ENCODE peak calls at places on chromosomes 12 and 14, in six cellular contexts. J is HepG2, N is GM12891, L is K562, Y is spleen, X is A549. K is an unnamed sample.
A peak's percentile ranks its signal among the peaks of the same experiment; 100 is the strongest.

GRCh38 chr14:61503167-61503801 is 181.9 kb downstream of the PRKCH start:
- DNase-seq in J (no peak), N (no peak), L (no peak), Y (no peak), X (no peak), K (no peak)

GRCh38 chr12:117857632-117858274 is 111.0 kb downstream of the KSR2 start:
- DNase-seq in J (peak; percentile 35), N (peak; percentile 56), L (peak; percentile 76), Y (no peak), X (peak; percentile 70), K (no peak)

GRCh38 chr14:67738740-67739504 is 37.2 kb downstream of the RDH12 start:
- DNase-seq in J (peak; percentile 94), N (no peak), L (peak; percentile 44), Y (no peak), X (peak; percentile 88), K (peak; percentile 67)

GRCh38 chr14:104307627-104308401 is 169.4 kb downstream of the KIF26A start:
- DNase-seq in J (no peak), N (no peak), L (no peak), Y (peak; percentile 54), X (no peak), K (no peak)

GRCh38 chr12:26746315-26746714 is 86.7 kb downstream of the ITPR2 start:
- DNase-seq in J (no peak), N (no peak), L (no peak), Y (no peak), X (peak; percentile 23), K (no peak)

GRCh38 chr14:24613241-24613640 is 3.8 kb upstream of the GZMH start:
- DNase-seq in J (no peak), N (no peak), L (no peak), Y (no peak), X (no peak), K (no peak)

GRCh38 chr14:77076118-77076631 is 21.9 kb upstream of the CIPC start:
- DNase-seq in J (peak; percentile 19), N (no peak), L (no peak), Y (no peak), X (no peak), K (peak; percentile 90)

GRCh38 chr14:64788706-64789105 is 84.5 kb downstream of the PLEKHG3 start:
- DNase-seq in J (no peak), N (no peak), L (no peak), Y (no peak), X (peak; percentile 46), K (no peak)

GRCh38 chr12:106585862-106586534 is 3.2 kb downstream of the RFX4 start:
- DNase-seq in J (no peak), N (peak; percentile 10), L (no peak), Y (no peak), X (no peak), K (no peak)

GRCh38 chr12:3644103-3644502 is 108.8 kb downstream of the CRACR2A start:
- DNase-seq in J (no peak), N (no peak), L (no peak), Y (no peak), X (no peak), K (no peak)

GRCh38 chr12:27865421-27865820 is 85.4 kb upstream of the MANSC4 start:
- DNase-seq in J (no peak), N (no peak), L (no peak), Y (no peak), X (no peak), K (no peak)

GRCh38 chr12:42473130-42473529 is 116.4 kb downstream of the PRICKLE1 start:
- DNase-seq in J (no peak), N (no peak), L (no peak), Y (no peak), X (no peak), K (no peak)

GRCh38 chr12:13887774-13888388 is 93.5 kb downstream of the GRIN2B start:
- DNase-seq in J (no peak), N (no peak), L (no peak), Y (no peak), X (no peak), K (no peak)

GRCh38 chr12:6204533-6205143 is 4.4 kb downstream of the CD9 start:
- DNase-seq in J (no peak), N (no peak), L (no peak), Y (no peak), X (no peak), K (no peak)

GRCh38 chr14:84458881-84459280 is 1071.1 kb upstream of the FLRT2 start:
- DNase-seq in J (no peak), N (no peak), L (no peak), Y (no peak), X (no peak), K (no peak)

GRCh38 chr12:49974231-49974675 is 1.5 kb downstream of the AQP6 start:
- DNase-seq in J (peak; percentile 58), N (no peak), L (peak; percentile 69), Y (peak; percentile 74), X (no peak), K (peak; percentile 67)

GRCh38 chr12:131959137-131959536 is 9.4 kb downstream of the EP400 start:
- DNase-seq in J (no peak), N (no peak), L (no peak), Y (no peak), X (no peak), K (no peak)

GRCh38 chr12:76206677-76207072 is 122.2 kb upstream of the NAP1L1 start:
- DNase-seq in J (no peak), N (no peak), L (no peak), Y (no peak), X (no peak), K (no peak)

GRCh38 chr12:31324845-31325523 is 966 bp downstream of the SINHCAF start:
- DNase-seq in J (no peak), N (peak; percentile 19), L (peak; percentile 43), Y (peak; percentile 92), X (peak; percentile 25), K (peak; percentile 59)

GRCh38 chr12:15717940-15718567 is 71.1 kb downstream of the EPS8 start:
- DNase-seq in J (no peak), N (no peak), L (no peak), Y (no peak), X (no peak), K (no peak)

GRCh38 chr12:31023271-31023724 is 50.4 kb upstream of the DDX11 start:
- DNase-seq in J (no peak), N (no peak), L (no peak), Y (no peak), X (no peak), K (no peak)

GRCh38 chr12:89733579-89734201 is 25.1 kb upstream of the ATP2B1 start:
- DNase-seq in J (no peak), N (no peak), L (no peak), Y (no peak), X (no peak), K (no peak)

GRCh38 chr12:57744777-57745484 is at the start of gene TSPAN31:
- DNase-seq in J (peak; percentile 97), N (peak; percentile 80), L (peak; percentile 80), Y (peak; percentile 98), X (peak; percentile 96), K (peak; percentile 96)
- TF ChIP-seq POLR2A in J (peak; percentile 66), N (peak; percentile 3), L (peak; percentile 85), Y (no peak), X (peak; percentile 34), K (peak; percentile 83)

GRCh38 chr14:73789996-73790581 is 61.5 kb upstream of the PTGR2 start:
- DNase-seq in J (no peak), N (no peak), L (no peak), Y (peak; percentile 54), X (no peak), K (peak; percentile 80)
- TF ChIP-seq POLR2A in J (no peak), N (no peak), L (no peak), Y (no peak), X (no peak), K (peak; percentile 75)

DNA sequence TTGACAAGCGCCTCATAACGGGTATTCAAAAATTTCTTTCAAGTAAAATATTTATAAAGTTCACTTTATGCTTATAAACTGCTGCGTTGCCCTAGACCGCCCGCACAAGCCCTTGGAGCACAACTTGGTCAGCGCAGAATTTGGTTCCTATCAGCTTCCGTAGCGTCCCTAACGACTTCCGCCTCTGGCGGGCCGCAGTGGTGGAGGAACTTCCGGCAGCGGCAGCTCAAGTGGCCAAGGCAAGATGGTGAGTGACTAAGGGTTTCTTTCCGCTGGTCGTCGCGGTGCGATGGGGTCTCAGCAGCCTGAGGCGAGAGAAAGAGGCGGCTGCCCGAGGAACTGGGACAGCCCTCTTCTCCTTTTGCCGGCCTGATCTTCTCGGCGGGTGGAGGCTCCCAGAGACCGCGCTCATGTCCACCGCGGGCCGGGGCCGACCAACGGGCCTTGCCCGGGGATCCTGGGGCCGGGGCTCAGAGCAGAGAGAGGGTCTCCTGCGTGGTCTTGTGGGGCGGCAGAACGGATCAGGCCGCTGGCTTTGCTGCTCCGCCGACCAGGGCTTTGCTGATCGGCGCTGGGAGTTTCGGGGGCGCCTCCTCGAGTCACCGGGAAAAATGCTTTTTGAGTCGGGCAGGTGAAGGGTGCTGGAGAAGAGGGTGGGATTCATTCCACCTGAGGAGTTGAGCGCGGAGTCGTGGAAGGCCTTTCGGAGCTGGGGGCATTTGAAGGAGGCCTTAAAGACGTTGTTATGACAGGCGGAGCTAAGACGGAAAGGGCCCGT is at the start of gene PSMC1:
- DNase-seq in J (peak; percentile 86), N (peak; percentile 78), L (peak; percentile 76), Y (peak; percentile 96), X (peak; percentile 83), K (peak; percentile 89)
- TF ChIP-seq POLR2A in J (peak; percentile 85), N (peak; percentile 92), L (peak; percentile 87), Y (no peak), X (peak; percentile 69), K (no peak)

GRCh38 chr14:89617471-89618291 is 200.6 kb upstream of the FOXN3 start:
- DNase-seq in J (peak; percentile 12), N (no peak), L (no peak), Y (no peak), X (no peak), K (no peak)
- TF ChIP-seq POLR2A in J (no peak), N (no peak), L (no peak), Y (no peak), X (no peak), K (no peak)

K was measured in uterus.